ENCODE peak calls at places on chromosomes 2 and 18, in four cellular contexts. P, C, Y and B are unnamed samples.

GRCh38 chr2:219228026-219228744 is 1.3 kb downstream of the ATG9A start:
- DNase-seq in P (no peak), C (no peak), Y (no peak), B (no peak)

GRCh38 chr18:46810481-46811000 is 53.7 kb upstream of the ST8SIA5 start:
- DNase-seq in P (no peak), C (no peak), Y (no peak), B (no peak)

GRCh38 chr2:128531856-128532255 is 213.2 kb upstream of the HS6ST1 start:
- DNase-seq in P (no peak), C (no peak), Y (no peak), B (no peak)

GRCh38 chr18:23964282-23965238 is 50.0 kb upstream of the TTC39C start:
- DNase-seq in P (no peak), C (peak), Y (no peak), B (no peak)

GRCh38 chr2:222813177-222813843 is 47.5 kb upstream of the ACSL3 start:
- DNase-seq in P (no peak), C (no peak), Y (no peak), B (no peak)

GRCh38 chr2:180449171-180449570 is 442.1 kb upstream of the CWC22 start:
- DNase-seq in P (no peak), C (no peak), Y (no peak), B (no peak)

GRCh38 chr2:153519260-153519875 is 40.8 kb upstream of the RPRM start:
- DNase-seq in P (peak), C (peak), Y (no peak), B (no peak)

GRCh38 chr2:204479557-204479956 is 65.7 kb upstream of the PARD3B start:
- DNase-seq in P (no peak), C (no peak), Y (no peak), B (no peak)

GRCh38 chr2:182715121-182715895 is 749 bp upstream of the DNAJC10 start:
- DNase-seq in P (no peak), C (no peak), Y (no peak), B (no peak)

GRCh38 chr2:136424112-136424511 is 306.2 kb upstream of the CXCR4 start:
- DNase-seq in P (no peak), C (peak), Y (no peak), B (no peak)

GRCh38 chr2:47013383-47013782 is 97.8 kb upstream of the MCFD2 start:
- DNase-seq in P (no peak), C (no peak), Y (no peak), B (no peak)